ENCODE peak calls at places on chromosomes 7 and 10, in four cellular contexts. One of them, this sample, is unnamed.

GRCh38 chr7:21617916-21618390 is 75.1 kb downstream of the DNAH11 start:
- DNase-seq in H9: no peak
- DNase-seq in heart right ventricle: peak
- DNase-seq in IMR-90: peak
- DNase-seq in this sample: peak

GRCh38 chr10:124864421-124865193 is 63.0 kb downstream of the ABRAXAS2 start:
- DNase-seq in IMR-90: no peak
- DNase-seq in H9: no peak
- DNase-seq in heart right ventricle: peak
- DNase-seq in this sample: peak

GRCh38 chr7:106966121-106966520 is 78.4 kb upstream of the PRKAR2B start:
- DNase-seq in H9: no peak
- DNase-seq in IMR-90: peak
- DNase-seq in heart right ventricle: no peak
- DNase-seq in this sample: no peak

GRCh38 chr10:132808568-132809236 is 22.8 kb upstream of the NKX6-2 start:
- DNase-seq in heart right ventricle: no peak
- DNase-seq in H9: no peak
- DNase-seq in IMR-90: no peak
- DNase-seq in this sample: no peak

GRCh38 chr10:85105614-85106013 is 777.2 kb downstream of the CCSER2 start:
- DNase-seq in heart right ventricle: no peak
- DNase-seq in H9: peak
- DNase-seq in IMR-90: no peak
- DNase-seq in this sample: no peak

GRCh38 chr7:1678070-1678543 is 8.0 kb downstream of the ELFN1 start:
- DNase-seq in heart right ventricle: no peak
- DNase-seq in IMR-90: no peak
- DNase-seq in H9: no peak
- DNase-seq in this sample: no peak

GRCh38 chr10:6593140-6593740 is 13.2 kb upstream of the PRKCQ start:
- DNase-seq in H9: peak
- DNase-seq in IMR-90: no peak
- DNase-seq in heart right ventricle: no peak
- DNase-seq in this sample: peak

GRCh38 chr7:98251844-98252639 is at the start of gene TECPR1:
- DNase-seq in H9: peak
- DNase-seq in IMR-90: peak
- DNase-seq in heart right ventricle: peak
- DNase-seq in this sample: peak

GRCh38 chr7:128809363-128809762 is 17.6 kb downstream of the CCDC136 start:
- DNase-seq in IMR-90: no peak
- DNase-seq in heart right ventricle: no peak
- DNase-seq in H9: no peak
- DNase-seq in this sample: no peak

GRCh38 chr10:43452356-43452914 is 15.5 kb downstream of the ZNF487 start:
- DNase-seq in IMR-90: no peak
- DNase-seq in H9: no peak
- DNase-seq in heart right ventricle: no peak
- DNase-seq in this sample: no peak

GRCh38 chr10:29329420-29329819 is 40.5 kb downstream of the LYZL1 start:
- DNase-seq in H9: no peak
- DNase-seq in heart right ventricle: no peak
- DNase-seq in IMR-90: peak
- DNase-seq in this sample: no peak

GRCh38 chr10:74542077-74542476 is 284.3 kb upstream of the KAT6B start:
- DNase-seq in H9: no peak
- DNase-seq in heart right ventricle: no peak
- DNase-seq in IMR-90: peak
- DNase-seq in this sample: no peak

GRCh38 chr7:34240450-34240849 is 335.1 kb downstream of the BMPER start:
- DNase-seq in IMR-90: no peak
- DNase-seq in H9: no peak
- DNase-seq in heart right ventricle: no peak
- DNase-seq in this sample: no peak

GRCh38 chr7:16564909-16565426 is 38.3 kb downstream of the LRRC72 start:
- DNase-seq in heart right ventricle: no peak
- DNase-seq in H9: no peak
- DNase-seq in IMR-90: peak
- DNase-seq in this sample: peak

GRCh38 chr10:44066856-44067255 is 318.0 kb downstream of the CXCL12 start:
- DNase-seq in H9: no peak
- DNase-seq in IMR-90: no peak
- DNase-seq in heart right ventricle: no peak
- DNase-seq in this sample: no peak

GRCh38 chr10:86355571-86356038 is 11.0 kb downstream of the GRID1 start:
- DNase-seq in heart right ventricle: peak
- DNase-seq in H9: no peak
- DNase-seq in IMR-90: no peak
- DNase-seq in this sample: no peak

GRCh38 chr10:93462881-93463280 is 19.3 kb downstream of the MYOF start:
- DNase-seq in H9: no peak
- DNase-seq in heart right ventricle: no peak
- DNase-seq in IMR-90: peak
- DNase-seq in this sample: peak

GRCh38 chr7:14767716-14768425 is 134.7 kb downstream of the DGKB start:
- DNase-seq in IMR-90: no peak
- DNase-seq in H9: no peak
- DNase-seq in heart right ventricle: no peak
- DNase-seq in this sample: no peak

GRCh38 chr10:127207081-127207480 is 10.7 kb upstream of the INSYN2A start:
- DNase-seq in IMR-90: no peak
- DNase-seq in H9: no peak
- DNase-seq in heart right ventricle: no peak
- DNase-seq in this sample: no peak

GRCh38 chr7:159139202-159139601 is 5.5 kb downstream of the VIPR2 start:
- DNase-seq in heart right ventricle: no peak
- DNase-seq in H9: peak
- DNase-seq in IMR-90: no peak
- DNase-seq in this sample: no peak

GRCh38 chr7:123871998-123872867 is 27.3 kb downstream of the HYAL4 start:
- DNase-seq in H9: peak
- DNase-seq in heart right ventricle: peak
- DNase-seq in IMR-90: peak
- DNase-seq in this sample: peak

GRCh38 chr10:73859441-73860049 is 14.8 kb downstream of the CAMK2G start:
- DNase-seq in H9: no peak
- DNase-seq in IMR-90: no peak
- DNase-seq in heart right ventricle: no peak
- DNase-seq in this sample: no peak

GRCh38 chr7:22587322-22587721 is 87.3 kb upstream of the STEAP1B start:
- DNase-seq in IMR-90: no peak
- DNase-seq in heart right ventricle: no peak
- DNase-seq in H9: no peak
- DNase-seq in this sample: no peak

GRCh38 chr7:55066479-55066878 is 47.7 kb downstream of the EGFR start:
- DNase-seq in IMR-90: no peak
- DNase-seq in H9: no peak
- DNase-seq in heart right ventricle: no peak
- DNase-seq in this sample: no peak

GRCh38 chr7:103613655-103614642 is 167.9 kb upstream of the SLC26A5 start:
- DNase-seq in heart right ventricle: no peak
- DNase-seq in IMR-90: no peak
- DNase-seq in H9: no peak
- DNase-seq in this sample: no peak

GRCh38 chr7:34339061-34339526 is 318.9 kb upstream of the NPSR1 start:
- DNase-seq in H9: no peak
- DNase-seq in heart right ventricle: no peak
- DNase-seq in IMR-90: no peak
- DNase-seq in this sample: peak

GRCh38 chr10:13837966-13838365 is 251.2 kb downstream of the PRPF18 start:
- DNase-seq in IMR-90: no peak
- DNase-seq in heart right ventricle: no peak
- DNase-seq in H9: no peak
- DNase-seq in this sample: no peak

GRCh38 chr7:35727571-35727970 is 32.6 kb upstream of the HERPUD2 start:
- DNase-seq in IMR-90: no peak
- DNase-seq in H9: no peak
- DNase-seq in heart right ventricle: no peak
- DNase-seq in this sample: no peak

GRCh38 chr7:322111-322671 is 32.2 kb downstream of the FOXL3 start:
- DNase-seq in IMR-90: peak
- DNase-seq in H9: peak
- DNase-seq in heart right ventricle: peak
- DNase-seq in this sample: peak

DNA sequence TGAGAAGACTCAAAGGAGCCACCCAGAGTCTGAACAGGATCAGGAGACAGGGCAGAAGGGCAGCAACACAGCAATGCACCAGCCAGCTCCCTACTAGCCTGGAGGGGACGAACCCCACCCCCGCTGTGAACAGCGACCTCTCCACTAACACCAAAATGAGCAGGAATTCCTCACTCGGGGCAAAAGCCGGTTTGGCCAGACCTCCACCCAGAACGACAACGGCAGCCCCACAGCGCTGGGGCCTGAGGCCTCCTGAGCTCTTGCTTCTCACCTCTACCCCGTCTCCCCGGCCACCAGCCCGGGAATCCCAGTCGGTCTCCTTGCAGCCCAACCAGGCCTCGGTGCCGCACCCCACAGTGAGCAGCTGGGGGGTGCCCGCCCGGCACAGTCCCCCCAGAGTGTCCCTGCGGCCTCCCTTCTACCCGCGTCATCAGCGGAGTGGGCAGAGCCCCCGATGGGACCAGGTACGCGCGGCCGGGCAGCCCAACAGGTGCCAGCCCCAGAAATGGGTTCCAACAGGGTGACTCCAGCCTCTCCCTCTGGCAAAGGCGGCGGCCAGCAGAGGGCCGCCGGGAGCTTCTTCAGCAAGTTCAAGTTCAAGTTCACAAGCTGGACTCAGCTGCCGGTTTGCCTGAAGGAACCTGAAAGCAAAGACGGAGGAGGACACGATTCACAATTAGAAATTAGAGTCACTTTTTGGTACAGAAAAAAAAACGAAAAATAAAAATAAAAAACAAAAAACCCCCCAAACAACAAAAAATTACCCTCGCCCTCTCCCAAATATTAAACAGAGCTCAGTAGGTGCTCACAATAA is 129.0 kb downstream of the MARCHF5 start:
- DNase-seq in IMR-90: peak
- DNase-seq in heart right ventricle: peak
- DNase-seq in H9: peak
- DNase-seq in this sample: no peak
- TF ChIP-seq CTCF in IMR-90: peak
- TF ChIP-seq CTCF in heart right ventricle: no peak
- TF ChIP-seq CTCF in H9: peak
- TF ChIP-seq CTCF in this sample: no peak

GRCh38 chr7:155653773-155654172 is 9.3 kb downstream of the RBM33 start:
- DNase-seq in H9: no peak
- DNase-seq in heart right ventricle: no peak
- DNase-seq in IMR-90: peak
- DNase-seq in this sample: no peak
- H3K27ac ChIP-seq in H9: no peak
- H3K27ac ChIP-seq in heart right ventricle: no peak
- H3K27ac ChIP-seq in IMR-90: peak
- H3K27ac ChIP-seq in this sample: peak

GRCh38 chr7:47285860-47286491 is 295.9 kb downstream of the TNS3 start:
- DNase-seq in H9: no peak
- DNase-seq in heart right ventricle: no peak
- DNase-seq in IMR-90: no peak
- DNase-seq in this sample: no peak
- TF ChIP-seq CTCF in H9: peak
- TF ChIP-seq CTCF in heart right ventricle: no peak
- TF ChIP-seq CTCF in IMR-90: no peak
- TF ChIP-seq CTCF in this sample: no peak

GRCh38 chr10:34505338-34505737 is 309.8 kb downstream of the PARD3 start:
- DNase-seq in heart right ventricle: no peak
- DNase-seq in H9: no peak
- DNase-seq in IMR-90: no peak
- DNase-seq in this sample: no peak
- H3K27ac ChIP-seq in heart right ventricle: no peak
- H3K27ac ChIP-seq in H9: no peak
- H3K27ac ChIP-seq in IMR-90: no peak
- H3K27ac ChIP-seq in this sample: no peak

This sample was measured in RWPE1.